ENCODE peak calls at places on chromosomes 12 and 14, in five cellular contexts. B is activated CD8-positive, alpha-beta memory T cell treated with anti-CD3 and anti-CD28 coated beads, Interleukin-2, amount 10 ng/mL, durations not matched to agents 7 days and 5 days; D is stimulated activated CD4-positive, alpha-beta T cell treated with anti-CD3 and anti-CD28 coated beads, Interleukin-15, amount 100 ng/mL, for 24 hours; I is stimulated activated CD8-positive, alpha-beta memory T cell treated with anti-CD3 and anti-CD28 coated beads, Interleukin-7, amount 100 ng/mL, for 1 hour; T is GM12878. Z is an unnamed sample.
A peak's percentile ranks its signal among the peaks of the same experiment; 100 is the strongest.

GRCh38 chr12:115485967-115486366 is 791.5 kb downstream of the MED13L start:
- DNase-seq in B (no peak), D (no peak), I (no peak), T (no peak), Z (no peak)

GRCh38 chr12:75602111-75602510 is 90.7 kb upstream of the KRR1 start:
- DNase-seq in B (no peak), D (no peak), I (no peak), T (no peak), Z (no peak)

GRCh38 chr14:98614741-98615140 is 657.3 kb downstream of the BCL11B start:
- DNase-seq in B (no peak), D (no peak), I (no peak), T (no peak), Z (no peak)

GRCh38 chr14:75542585-75543091 is 20.4 kb downstream of the BATF start:
- DNase-seq in B (peak; percentile 90), D (peak; percentile 91), I (peak; percentile 45), T (no peak), Z (peak; percentile 73)

GRCh38 chr12:124774054-124774461 is 89.6 kb downstream of the SCARB1 start:
- DNase-seq in B (peak; percentile 66), D (peak; percentile 43), I (no peak), T (no peak), Z (no peak)

GRCh38 chr14:55699131-55700057 is 119.4 kb downstream of the KTN1 start:
- DNase-seq in B (no peak), D (no peak), I (no peak), T (no peak), Z (no peak)

GRCh38 chr12:68786929-68787328 is 21.0 kb upstream of the MDM2 start:
- DNase-seq in B (no peak), D (no peak), I (no peak), T (no peak), Z (no peak)

GRCh38 chr12:132649226-132649945 is 30.8 kb downstream of the P2RX2 start:
- DNase-seq in B (no peak), D (no peak), I (no peak), T (no peak), Z (no peak)

GRCh38 chr14:25001096-25001982 is 48.6 kb downstream of the STXBP6 start:
- DNase-seq in B (no peak), D (no peak), I (no peak), T (no peak), Z (no peak)

GRCh38 chr14:93765032-93765626 is 23.2 kb downstream of the PRIMA1 start:
- DNase-seq in B (no peak), D (no peak), I (no peak), T (no peak), Z (no peak)

GRCh38 chr14:104598461-104599273 is 5.9 kb downstream of the TMEM179 start:
- DNase-seq in B (no peak), D (no peak), I (no peak), T (no peak), Z (no peak)

GRCh38 chr14:64549805-64550538 is at the start of gene PPP1R36:
- DNase-seq in B (peak; percentile 61), D (peak; percentile 68), I (no peak), T (no peak), Z (peak; percentile 27)

GRCh38 chr14:92534863-92535654 is 21.5 kb downstream of the RIN3 start:
- DNase-seq in B (no peak), D (peak; percentile 31), I (no peak), T (no peak), Z (no peak)

GRCh38 chr12:130965668-130966067 is 12.0 kb downstream of the ADGRD1 start:
- DNase-seq in B (no peak), D (no peak), I (no peak), T (no peak), Z (no peak)

GRCh38 chr12:75212072-75212471 is 2.4 kb upstream of the KCNC2 start:
- DNase-seq in B (no peak), D (no peak), I (no peak), T (no peak), Z (no peak)

GRCh38 chr14:61525293-61526011 is 169.9 kb upstream of the HIF1A start:
- DNase-seq in B (peak; percentile 91), D (peak; percentile 86), I (peak; percentile 30), T (peak; percentile 85), Z (peak; percentile 46)

Z was measured in T-helper 17 cell.